ENCODE peak calls at places on chromosomes 11 and 22, in seven cellular contexts. One of them, this sample, is unnamed.

GRCh38 chr11:12182650-12183511 is 72.5 kb downstream of the MICAL2 start:
- DNase-seq in spleen: no peak
- DNase-seq in H9: no peak
- DNase-seq in heart right ventricle: peak
- DNase-seq in right lobe of liver: no peak
- DNase-seq in uterus: peak
- DNase-seq in endodermal cell: peak
- DNase-seq in this sample: peak

GRCh38 chr11:46555269-46556054 is 38.4 kb downstream of the AMBRA1 start:
- DNase-seq in uterus: no peak
- DNase-seq in spleen: no peak
- DNase-seq in endodermal cell: no peak
- DNase-seq in right lobe of liver: no peak
- DNase-seq in H9: no peak
- DNase-seq in heart right ventricle: no peak
- DNase-seq in this sample: no peak

GRCh38 chr11:571802-572185 is 4.5 kb upstream of the PHRF1 start:
- DNase-seq in spleen: no peak
- DNase-seq in uterus: no peak
- DNase-seq in H9: no peak
- DNase-seq in endodermal cell: no peak
- DNase-seq in heart right ventricle: no peak
- DNase-seq in right lobe of liver: no peak
- DNase-seq in this sample: no peak

GRCh38 chr11:11306855-11307254 is 46.2 kb downstream of the CSNK2A3 start:
- DNase-seq in heart right ventricle: no peak
- DNase-seq in H9: no peak
- DNase-seq in right lobe of liver: no peak
- DNase-seq in uterus: no peak
- DNase-seq in spleen: no peak
- DNase-seq in endodermal cell: no peak
- DNase-seq in this sample: no peak

GRCh38 chr11:73991471-73992006 is 8.9 kb upstream of the UCP2 start:
- DNase-seq in endodermal cell: peak
- DNase-seq in H9: no peak
- DNase-seq in spleen: peak
- DNase-seq in heart right ventricle: no peak
- DNase-seq in right lobe of liver: no peak
- DNase-seq in uterus: no peak
- DNase-seq in this sample: no peak

GRCh38 chr11:110966131-110966530 is 253.9 kb upstream of the ARHGAP20 start:
- DNase-seq in uterus: no peak
- DNase-seq in spleen: no peak
- DNase-seq in right lobe of liver: no peak
- DNase-seq in H9: no peak
- DNase-seq in endodermal cell: no peak
- DNase-seq in heart right ventricle: no peak
- DNase-seq in this sample: no peak

GRCh38 chr11:121886956-121887355 is 229.1 kb downstream of the BLID start:
- DNase-seq in spleen: no peak
- DNase-seq in right lobe of liver: no peak
- DNase-seq in uterus: no peak
- DNase-seq in heart right ventricle: no peak
- DNase-seq in H9: no peak
- DNase-seq in endodermal cell: no peak
- DNase-seq in this sample: no peak

GRCh38 chr11:64391839-64392238 is 32.9 kb downstream of the RPS6KA4 start:
- DNase-seq in endodermal cell: no peak
- DNase-seq in uterus: no peak
- DNase-seq in right lobe of liver: no peak
- DNase-seq in spleen: no peak
- DNase-seq in H9: no peak
- DNase-seq in heart right ventricle: no peak
- DNase-seq in this sample: no peak

GRCh38 chr11:69934861-69935494 is 115.8 kb upstream of the FGF3 start:
- DNase-seq in endodermal cell: peak
- DNase-seq in spleen: peak
- DNase-seq in right lobe of liver: no peak
- DNase-seq in H9: peak
- DNase-seq in uterus: no peak
- DNase-seq in heart right ventricle: no peak
- DNase-seq in this sample: no peak

GRCh38 chr11:15485432-15485831 is 370.7 kb downstream of the INSC start:
- DNase-seq in spleen: no peak
- DNase-seq in endodermal cell: no peak
- DNase-seq in right lobe of liver: no peak
- DNase-seq in H9: no peak
- DNase-seq in uterus: no peak
- DNase-seq in heart right ventricle: no peak
- DNase-seq in this sample: no peak

GRCh38 chr11:33692013-33692504 is 8.6 kb downstream of the C11orf91 start:
- DNase-seq in endodermal cell: no peak
- DNase-seq in spleen: no peak
- DNase-seq in heart right ventricle: peak
- DNase-seq in uterus: peak
- DNase-seq in H9: no peak
- DNase-seq in right lobe of liver: no peak
- DNase-seq in this sample: peak

GRCh38 chr11:119691020-119691666 is 37.9 kb downstream of the NECTIN1 start:
- DNase-seq in endodermal cell: no peak
- DNase-seq in H9: no peak
- DNase-seq in right lobe of liver: no peak
- DNase-seq in spleen: no peak
- DNase-seq in uterus: no peak
- DNase-seq in heart right ventricle: no peak
- DNase-seq in this sample: no peak

GRCh38 chr11:58179648-58180047 is 9.2 kb upstream of the OR9Q2 start:
- DNase-seq in right lobe of liver: no peak
- DNase-seq in endodermal cell: no peak
- DNase-seq in heart right ventricle: no peak
- DNase-seq in H9: no peak
- DNase-seq in uterus: peak
- DNase-seq in spleen: no peak
- DNase-seq in this sample: no peak

GRCh38 chr11:116427903-116428637 is 344.7 kb downstream of the BUD13 start:
- DNase-seq in heart right ventricle: no peak
- DNase-seq in uterus: peak
- DNase-seq in right lobe of liver: no peak
- DNase-seq in endodermal cell: no peak
- DNase-seq in spleen: no peak
- DNase-seq in H9: no peak
- DNase-seq in this sample: peak

GRCh38 chr22:27230189-27230588 is 571.4 kb downstream of the MN1 start:
- DNase-seq in heart right ventricle: no peak
- DNase-seq in endodermal cell: no peak
- DNase-seq in spleen: no peak
- DNase-seq in uterus: no peak
- DNase-seq in H9: no peak
- DNase-seq in right lobe of liver: no peak
- DNase-seq in this sample: no peak

GRCh38 chr11:12114487-12115033 is 4.2 kb downstream of the MICAL2 start:
- DNase-seq in right lobe of liver: no peak
- DNase-seq in H9: no peak
- DNase-seq in uterus: no peak
- DNase-seq in spleen: no peak
- DNase-seq in heart right ventricle: peak
- DNase-seq in endodermal cell: no peak
- DNase-seq in this sample: no peak

GRCh38 chr22:32644252-32645100 is 157.0 kb upstream of the TIMP3 start:
- DNase-seq in heart right ventricle: peak
- DNase-seq in H9: no peak
- DNase-seq in right lobe of liver: peak
- DNase-seq in uterus: peak
- DNase-seq in endodermal cell: peak
- DNase-seq in spleen: peak
- DNase-seq in this sample: peak

GRCh38 chr11:122150484-122151124 is 34.6 kb upstream of the BLID start:
- DNase-seq in right lobe of liver: no peak
- DNase-seq in H9: no peak
- DNase-seq in endodermal cell: no peak
- DNase-seq in heart right ventricle: no peak
- DNase-seq in spleen: no peak
- DNase-seq in uterus: no peak
- DNase-seq in this sample: no peak

GRCh38 chr22:50678218-50678650 is 5.6 kb downstream of the SHANK3 start:
- DNase-seq in H9: no peak
- DNase-seq in uterus: no peak
- DNase-seq in right lobe of liver: no peak
- DNase-seq in spleen: peak
- DNase-seq in heart right ventricle: no peak
- DNase-seq in endodermal cell: no peak
- DNase-seq in this sample: no peak

GRCh38 chr11:82216927-82217570 is 516.6 kb downstream of the FAM181B start:
- DNase-seq in H9: no peak
- DNase-seq in spleen: no peak
- DNase-seq in right lobe of liver: no peak
- DNase-seq in uterus: no peak
- DNase-seq in heart right ventricle: no peak
- DNase-seq in endodermal cell: no peak
- DNase-seq in this sample: no peak

GRCh38 chr22:36659762-36660509 is 43.6 kb downstream of the CACNG2 start:
- DNase-seq in H9: no peak
- DNase-seq in spleen: peak
- DNase-seq in endodermal cell: peak
- DNase-seq in right lobe of liver: peak
- DNase-seq in uterus: peak
- DNase-seq in heart right ventricle: peak
- DNase-seq in this sample: peak

GRCh38 chr11:279966-280761 is 2.0 kb downstream of the NLRP6 start:
- DNase-seq in spleen: peak
- DNase-seq in H9: no peak
- DNase-seq in right lobe of liver: peak
- DNase-seq in endodermal cell: peak
- DNase-seq in uterus: peak
- DNase-seq in heart right ventricle: peak
- DNase-seq in this sample: no peak

GRCh38 chr11:12993626-12994025 is 15.5 kb upstream of the RASSF10 start:
- DNase-seq in endodermal cell: no peak
- DNase-seq in right lobe of liver: no peak
- DNase-seq in uterus: no peak
- DNase-seq in spleen: no peak
- DNase-seq in H9: no peak
- DNase-seq in heart right ventricle: no peak
- DNase-seq in this sample: no peak

GRCh38 chr22:24542641-24543040 is 12.3 kb downstream of the GUCD1 start:
- DNase-seq in right lobe of liver: peak
- DNase-seq in heart right ventricle: peak
- DNase-seq in uterus: no peak
- DNase-seq in H9: no peak
- DNase-seq in endodermal cell: no peak
- DNase-seq in spleen: no peak
- DNase-seq in this sample: no peak

GRCh38 chr22:24541681-24542515 is 13.0 kb downstream of the GUCD1 start:
- DNase-seq in H9: no peak
- DNase-seq in heart right ventricle: no peak
- DNase-seq in endodermal cell: no peak
- DNase-seq in uterus: no peak
- DNase-seq in spleen: peak
- DNase-seq in right lobe of liver: no peak
- DNase-seq in this sample: no peak

GRCh38 chr22:24543679-24544243 is 11.2 kb downstream of the GUCD1 start:
- DNase-seq in heart right ventricle: no peak
- DNase-seq in spleen: no peak
- DNase-seq in uterus: no peak
- DNase-seq in H9: no peak
- DNase-seq in right lobe of liver: peak
- DNase-seq in endodermal cell: no peak
- DNase-seq in this sample: no peak

GRCh38 chr22:24540470-24540869 is 14.5 kb downstream of the GUCD1 start:
- DNase-seq in spleen: no peak
- DNase-seq in uterus: no peak
- DNase-seq in endodermal cell: no peak
- DNase-seq in right lobe of liver: no peak
- DNase-seq in heart right ventricle: no peak
- DNase-seq in H9: no peak
- DNase-seq in this sample: no peak

GRCh38 chr22:24543068-24543675 is 11.8 kb downstream of the GUCD1 start:
- DNase-seq in endodermal cell: no peak
- DNase-seq in spleen: no peak
- DNase-seq in H9: no peak
- DNase-seq in heart right ventricle: no peak
- DNase-seq in uterus: no peak
- DNase-seq in right lobe of liver: peak
- DNase-seq in this sample: no peak
- H3K27ac ChIP-seq in endodermal cell: no peak
- H3K27ac ChIP-seq in spleen: no peak
- H3K27ac ChIP-seq in H9: no peak
- H3K27ac ChIP-seq in heart right ventricle: no peak
- H3K27ac ChIP-seq in uterus: no peak
- H3K27ac ChIP-seq in right lobe of liver: peak
- H3K27ac ChIP-seq in this sample: no peak

GRCh38 chr11:134252539-134253188 is 488 bp downstream of the THYN1 start:
- DNase-seq in endodermal cell: peak
- DNase-seq in spleen: peak
- DNase-seq in heart right ventricle: peak
- DNase-seq in uterus: peak
- DNase-seq in H9: peak
- DNase-seq in right lobe of liver: no peak
- DNase-seq in this sample: peak
- H3K27ac ChIP-seq in endodermal cell: no peak
- H3K27ac ChIP-seq in spleen: peak
- H3K27ac ChIP-seq in heart right ventricle: peak
- H3K27ac ChIP-seq in uterus: peak
- H3K27ac ChIP-seq in H9: no peak
- H3K27ac ChIP-seq in right lobe of liver: peak
- H3K27ac ChIP-seq in this sample: peak

DNA sequence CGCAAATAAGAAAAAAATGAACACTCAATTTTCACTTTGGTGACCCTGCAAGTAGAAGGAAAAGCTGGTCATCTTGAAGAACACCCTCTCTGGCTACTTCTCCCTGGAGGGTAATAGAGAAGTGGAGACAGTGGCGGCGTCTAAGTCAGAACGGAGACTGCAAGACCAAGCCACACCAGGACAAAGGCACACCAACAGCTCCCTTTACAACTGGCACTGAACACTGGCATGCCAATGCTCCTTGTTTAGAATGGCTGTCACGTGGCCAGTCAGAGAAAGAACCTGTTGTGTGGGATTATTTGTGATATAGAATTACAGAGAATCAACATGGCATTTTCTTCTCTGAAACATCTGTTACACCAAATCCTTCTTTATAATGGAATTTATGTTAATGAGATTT is 61.3 kb upstream of the YPEL1 start:
- DNase-seq in right lobe of liver: no peak
- DNase-seq in spleen: no peak
- DNase-seq in H9: no peak
- DNase-seq in heart right ventricle: no peak
- DNase-seq in uterus: no peak
- DNase-seq in endodermal cell: no peak
- DNase-seq in this sample: no peak
- H3K27ac ChIP-seq in right lobe of liver: no peak
- H3K27ac ChIP-seq in spleen: no peak
- H3K27ac ChIP-seq in H9: no peak
- H3K27ac ChIP-seq in heart right ventricle: no peak
- H3K27ac ChIP-seq in uterus: no peak
- H3K27ac ChIP-seq in endodermal cell: no peak
- H3K27ac ChIP-seq in this sample: no peak

DNA sequence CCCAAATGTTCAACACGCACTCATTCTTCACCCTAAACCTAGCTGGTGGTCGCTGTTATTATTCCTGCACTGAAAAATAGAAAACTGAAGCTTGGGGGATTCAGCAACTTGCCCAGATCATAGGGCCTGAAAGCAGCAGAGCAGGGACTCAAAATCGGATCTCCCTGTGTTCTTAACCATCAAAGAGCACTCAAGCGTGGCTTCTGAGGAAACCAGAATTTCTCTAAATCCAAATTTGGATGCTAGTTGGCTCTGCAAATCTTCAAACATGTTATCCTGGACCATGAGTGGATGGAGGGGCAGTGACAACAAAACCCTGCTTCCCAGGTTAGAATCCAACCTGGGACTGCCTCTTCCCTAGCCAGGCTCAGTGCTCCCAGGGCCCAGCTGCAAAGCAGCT is 11.6 kb upstream of the ARAP1 start:
- DNase-seq in heart right ventricle: no peak
- DNase-seq in H9: no peak
- DNase-seq in uterus: no peak
- DNase-seq in right lobe of liver: no peak
- DNase-seq in endodermal cell: no peak
- DNase-seq in spleen: no peak
- DNase-seq in this sample: no peak
- H3K27ac ChIP-seq in heart right ventricle: no peak
- H3K27ac ChIP-seq in H9: no peak
- H3K27ac ChIP-seq in uterus: no peak
- H3K27ac ChIP-seq in right lobe of liver: no peak
- H3K27ac ChIP-seq in endodermal cell: no peak
- H3K27ac ChIP-seq in spleen: no peak
- H3K27ac ChIP-seq in this sample: peak